ENCODE peak calls at places on chromosomes 16 and 17, in four cellular contexts. W, Z, K and Y are unnamed samples.

GRCh38 chr17:76307299-76307965 is 644 bp downstream of the QRICH2 start:
- DNase-seq in W (no peak), Z (no peak), K (no peak), Y (no peak)

GRCh38 chr17:60043846-60044245 is 34.9 kb downstream of the HEATR6 start:
- DNase-seq in W (no peak), Z (no peak), K (no peak), Y (no peak)

GRCh38 chr17:45261577-45262515 is at the start of gene SPATA32:
- DNase-seq in W (no peak), Z (no peak), K (peak; percentile 71), Y (no peak)

GRCh38 chr17:17084941-17085340 is 42.7 kb downstream of the MPRIP start:
- DNase-seq in W (no peak), Z (no peak), K (no peak), Y (no peak)

GRCh38 chr16:82892327-82892726 is 265.6 kb downstream of the CDH13 start:
- DNase-seq in W (no peak), Z (no peak), K (no peak), Y (no peak)

GRCh38 chr16:8646271-8646670 is 24.8 kb downstream of the METTL22 start:
- DNase-seq in W (no peak), Z (no peak), K (no peak), Y (no peak)

GRCh38 chr16:79170565-79171242 is 429.8 kb downstream of the MAF start:
- DNase-seq in W (no peak), Z (no peak), K (no peak), Y (no peak)

GRCh38 chr17:75036643-75037268 is 10.0 kb downstream of the ATP5PD start:
- DNase-seq in W (peak; percentile 97), Z (peak; percentile 79), K (no peak), Y (no peak)

GRCh38 chr17:81129289-81129688 is 36.0 kb upstream of the PVALEF start:
- DNase-seq in W (no peak), Z (no peak), K (no peak), Y (no peak)

GRCh38 chr17:65545708-65546523 is 15.5 kb downstream of the AXIN2 start:
- DNase-seq in W (no peak), Z (no peak), K (no peak), Y (no peak)

GRCh38 chr16:72884573-72884972 is 163.4 kb downstream of the ZFHX3 start:
- DNase-seq in W (no peak), Z (no peak), K (no peak), Y (peak; percentile 75)

GRCh38 chr16:20844054-20844453 is 37.7 kb downstream of the REXO5 start:
- DNase-seq in W (no peak), Z (no peak), K (no peak), Y (no peak)

GRCh38 chr16:49012961-49013726 is 268.5 kb downstream of the CBLN1 start:
- DNase-seq in W (no peak), Z (no peak), K (peak; percentile 76), Y (no peak)

GRCh38 chr17:67434061-67434525 is 57.0 kb downstream of the PITPNC1 start:
- DNase-seq in W (no peak), Z (no peak), K (no peak), Y (no peak)

GRCh38 chr16:66662445-66663194 is 33.9 kb downstream of the CMTM4 start:
- DNase-seq in W (peak; percentile 56), Z (peak; percentile 42), K (peak; percentile 45), Y (peak; percentile 64)

GRCh38 chr16:12155235-12155634 is 178.7 kb downstream of the SNX29 start:
- DNase-seq in W (no peak), Z (no peak), K (no peak), Y (no peak)

GRCh38 chr17:39593371-39593770 is 14.3 kb downstream of the NEUROD2 start:
- DNase-seq in W (no peak), Z (no peak), K (no peak), Y (no peak)

GRCh38 chr16:67280090-67281015 is 1.0 kb downstream of the PLEKHG4 start:
- DNase-seq in W (no peak), Z (no peak), K (no peak), Y (no peak)

GRCh38 chr17:1491406-1492248 is 859 bp downstream of the MYO1C start:
- DNase-seq in W (no peak), Z (peak; percentile 85), K (peak; percentile 96), Y (no peak)

GRCh38 chr16:86490859-86491642 is 19.3 kb upstream of the FOXF1 start:
- DNase-seq in W (no peak), Z (no peak), K (no peak), Y (no peak)

GRCh38 chr16:30747331-30747730 is 894 bp upstream of the PHKG2 start:
- DNase-seq in W (no peak), Z (no peak), K (no peak), Y (no peak)

GRCh38 chr17:17363638-17364337 is 60.6 kb downstream of the NT5M start:
- DNase-seq in W (no peak), Z (no peak), K (peak; percentile 16), Y (no peak)

GRCh38 chr17:74059471-74059870 is 144.0 kb upstream of the RPL38 start:
- DNase-seq in W (no peak), Z (no peak), K (no peak), Y (no peak)

GRCh38 chr16:24036614-24037013 is 200.8 kb downstream of the PRKCB start:
- DNase-seq in W (peak; percentile 48), Z (peak; percentile 39), K (peak; percentile 79), Y (peak; percentile 46)

GRCh38 chr16:74723224-74723623 is 22.6 kb upstream of the MLKL start:
- DNase-seq in W (no peak), Z (peak; percentile 54), K (no peak), Y (no peak)

GRCh38 chr17:33292184-33292980 is 713 bp downstream of the ASIC2 start:
- DNase-seq in W (peak; percentile 67), Z (peak; percentile 27), K (peak; percentile 81), Y (no peak)

GRCh38 chr16:87332150-87332549 is 15.0 kb upstream of the C16orf95 start:
- DNase-seq in W (no peak), Z (no peak), K (no peak), Y (no peak)

DNA sequence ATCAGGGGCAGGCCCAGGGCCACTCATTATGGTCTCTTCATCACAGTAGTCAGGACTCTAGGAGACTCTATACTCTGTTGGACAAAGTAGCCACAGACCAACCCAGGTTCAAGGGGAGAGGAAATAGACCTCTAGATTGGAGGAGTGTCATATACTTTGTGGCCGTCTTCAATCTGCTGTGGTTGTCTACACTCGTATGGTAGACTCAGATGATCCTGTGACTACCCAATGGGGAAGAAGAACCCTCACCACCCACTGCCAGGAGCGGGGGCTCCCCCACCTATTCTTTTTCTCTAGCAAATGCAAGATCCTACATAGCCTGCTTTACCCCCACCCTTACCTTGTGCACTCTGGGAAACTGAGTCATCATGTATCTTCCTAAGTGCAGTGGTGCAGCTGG is 80.5 kb downstream of the KSR1 start:
- DNase-seq in W (no peak), Z (no peak), K (no peak), Y (no peak)
- TF ChIP-seq SMC3 in W (no peak), Z (no peak), K (no peak), Y (no peak)

GRCh38 chr17:28506763-28507487 is 777 bp downstream of the FOXN1 start:
- DNase-seq in W (no peak), Z (no peak), K (no peak), Y (no peak)

GRCh38 chr17:28508325-28508724 is 2.2 kb downstream of the FOXN1 start:
- DNase-seq in W (no peak), Z (no peak), K (no peak), Y (no peak)

GRCh38 chr17:28509784-28510183 is 3.6 kb downstream of the FOXN1 start:
- DNase-seq in W (no peak), Z (no peak), K (no peak), Y (no peak)

GRCh38 chr17:28505986-28506665 is at the start of gene FOXN1:
- DNase-seq in W (no peak), Z (no peak), K (no peak), Y (no peak)

DNA sequence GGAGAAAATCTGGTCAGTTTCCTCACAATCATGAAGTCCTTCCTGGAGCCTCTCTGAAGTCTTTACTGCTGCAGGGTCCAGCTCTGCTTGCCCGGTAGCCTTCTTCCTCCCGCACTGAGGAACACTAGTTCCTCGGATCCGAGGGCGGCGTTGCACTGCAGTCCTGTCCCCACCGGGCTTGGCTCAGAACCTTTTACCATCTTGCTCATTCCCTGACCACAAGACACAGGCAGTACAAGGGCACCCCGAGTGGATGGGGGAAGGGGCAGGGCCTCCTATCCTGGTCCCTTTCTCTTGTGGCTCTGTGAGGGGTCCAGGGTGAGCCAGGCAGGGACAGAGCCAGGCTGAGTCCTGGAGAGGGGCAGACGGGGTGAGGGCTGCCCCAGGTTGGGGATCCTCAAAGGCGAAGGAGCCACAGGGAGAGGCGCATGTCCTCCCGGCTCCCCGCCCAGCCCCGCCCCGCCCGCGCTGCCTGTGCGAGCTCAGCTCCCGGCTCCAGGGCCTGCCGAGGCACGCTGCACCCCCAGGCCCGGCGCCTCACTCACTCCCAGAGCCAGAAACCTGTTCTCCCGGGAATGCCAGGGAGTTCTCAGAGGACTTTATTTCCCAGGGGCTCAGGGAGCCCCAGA is 1.5 kb downstream of the FOXN1 start:
- DNase-seq in W (no peak), Z (peak; percentile 50), K (no peak), Y (no peak)
- TF ChIP-seq SMC3 in W (no peak), Z (no peak), K (no peak), Y (no peak)

DNA sequence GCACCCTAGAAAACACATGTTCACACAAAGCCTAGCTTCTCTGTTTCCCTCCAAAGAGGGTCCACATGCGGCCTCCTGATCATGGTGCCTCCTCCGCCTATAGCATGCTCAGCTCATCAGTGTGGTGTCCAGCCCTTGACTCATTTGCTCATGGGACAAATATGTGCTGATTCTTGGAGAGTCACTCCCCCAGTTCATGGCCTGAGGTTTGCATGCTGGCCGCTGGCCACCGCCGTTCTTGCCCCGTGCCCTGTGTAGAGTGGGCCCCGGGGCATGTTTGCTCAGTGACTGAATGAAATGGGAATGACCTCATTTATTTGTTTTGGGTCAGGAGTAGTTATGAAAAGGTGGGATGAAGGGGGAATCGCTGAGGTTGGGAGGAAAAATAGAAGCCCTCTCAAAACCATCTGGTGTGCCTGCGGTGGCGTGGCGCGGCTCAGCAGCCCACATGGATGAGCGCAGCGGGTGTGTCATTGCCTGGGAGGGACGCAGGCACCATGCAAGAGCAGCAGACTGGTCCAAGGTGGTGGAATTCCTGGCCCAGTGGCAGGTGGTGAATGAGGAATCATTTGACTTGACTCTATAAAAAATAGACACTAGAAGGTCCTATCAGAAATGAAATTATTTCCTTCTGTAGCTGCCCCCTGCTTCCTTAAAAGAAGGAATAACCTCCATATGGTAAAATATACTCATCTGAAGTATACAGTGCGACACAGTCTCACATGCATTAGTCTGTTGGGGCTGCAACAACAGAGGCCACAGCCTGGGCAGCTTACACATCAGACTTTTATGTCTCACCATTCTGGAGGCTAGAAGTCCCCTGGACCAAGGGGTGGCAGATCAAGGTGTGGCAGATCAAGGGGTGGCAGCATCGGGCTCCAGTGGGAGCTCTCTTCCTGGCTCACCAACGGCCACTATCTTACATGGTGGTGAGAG is 31.7 kb downstream of the CRISPLD2 start:
- DNase-seq in W (peak; percentile 91), Z (no peak), K (no peak), Y (peak; percentile 94)
- TF ChIP-seq SMC3 in W (no peak), Z (no peak), K (no peak), Y (no peak)

GRCh38 chr16:28504707-28505404 is 1.8 kb downstream of the IL27 start:
- DNase-seq in W (no peak), Z (no peak), K (no peak), Y (no peak)
- TF ChIP-seq SMC3 in W (no peak), Z (no peak), K (no peak), Y (no peak)

GRCh38 chr17:4483012-4483840 is 15.5 kb upstream of the SPNS2 start:
- DNase-seq in W (peak; percentile 48), Z (no peak), K (no peak), Y (no peak)
- TF ChIP-seq SMC3 in W (no peak), Z (no peak), K (no peak), Y (no peak)